ENCODE peak calls at places on chromosomes 6 and 20, in ten cellular contexts. B, Y, P, V, C, X, Q, W, F and K are unnamed samples.

GRCh38 chr6:91860951-91861350 is 1274.1 kb upstream of the MAP3K7 start:
- DNase-seq in B (no peak), Y (no peak), P (no peak), V (no peak), C (no peak), X (peak), Q (no peak), W (no peak), F (no peak), K (no peak)

GRCh38 chr20:33753763-33754162 is 22.0 kb downstream of the ZNF341 start:
- DNase-seq in B (no peak), Y (no peak), P (no peak), V (no peak), C (no peak), X (peak), Q (no peak), W (peak), F (no peak), K (no peak)

GRCh38 chr20:1894471-1894950 is 696 bp upstream of the SIRPA start:
- DNase-seq in B (peak), Y (no peak), P (peak), V (no peak), C (no peak), X (no peak), Q (no peak), W (no peak), F (peak), K (peak)

GRCh38 chr6:129893513-129894098 is 32.5 kb upstream of the TMEM244 start:
- DNase-seq in B (no peak), Y (peak), P (no peak), V (no peak), C (no peak), X (peak), Q (no peak), W (peak), F (peak), K (no peak)

GRCh38 chr6:165880721-165881120 is 217.7 kb upstream of the PDE10A start:
- DNase-seq in B (no peak), Y (no peak), P (no peak), V (no peak), C (peak), X (no peak), Q (no peak), W (no peak), F (no peak), K (no peak)

GRCh38 chr6:75196051-75196743 is 9.7 kb downstream of the COL12A1 start:
- DNase-seq in B (no peak), Y (no peak), P (no peak), V (no peak), C (no peak), X (peak), Q (no peak), W (peak), F (no peak), K (no peak)

GRCh38 chr6:48664850-48665249 is 553.9 kb upstream of the PTCHD4 start:
- DNase-seq in B (no peak), Y (no peak), P (no peak), V (no peak), C (no peak), X (no peak), Q (no peak), W (no peak), F (no peak), K (no peak)

GRCh38 chr6:89509719-89510339 is 76.9 kb downstream of the ANKRD6 start:
- DNase-seq in B (no peak), Y (no peak), P (no peak), V (no peak), C (no peak), X (peak), Q (peak), W (no peak), F (no peak), K (no peak)

GRCh38 chr6:125301435-125302391 is at the start of gene HDDC2:
- DNase-seq in B (peak), Y (peak), P (peak), V (peak), C (peak), X (peak), Q (peak), W (peak), F (peak), K (peak)

GRCh38 chr6:349491-349921 is 42.0 kb upstream of the IRF4 start:
- DNase-seq in B (no peak), Y (no peak), P (no peak), V (no peak), C (no peak), X (no peak), Q (no peak), W (no peak), F (no peak), K (no peak)

GRCh38 chr6:26534681-26535465 is 3.3 kb upstream of the HMGN4 start:
- DNase-seq in B (no peak), Y (peak), P (no peak), V (no peak), C (no peak), X (no peak), Q (peak), W (no peak), F (no peak), K (no peak)

GRCh38 chr20:49216991-49217578 is 2.1 kb upstream of the DDX27 start:
- DNase-seq in B (peak), Y (peak), P (peak), V (peak), C (peak), X (peak), Q (peak), W (peak), F (peak), K (peak)

GRCh38 chr20:23043376-23043775 is 6.1 kb downstream of the THBD start:
- DNase-seq in B (no peak), Y (peak), P (no peak), V (no peak), C (no peak), X (no peak), Q (no peak), W (no peak), F (no peak), K (no peak)

GRCh38 chr20:2700913-2701620 is 8.5 kb downstream of the EBF4 start:
- DNase-seq in B (no peak), Y (no peak), P (no peak), V (no peak), C (peak), X (no peak), Q (no peak), W (no peak), F (no peak), K (no peak)

DNA sequence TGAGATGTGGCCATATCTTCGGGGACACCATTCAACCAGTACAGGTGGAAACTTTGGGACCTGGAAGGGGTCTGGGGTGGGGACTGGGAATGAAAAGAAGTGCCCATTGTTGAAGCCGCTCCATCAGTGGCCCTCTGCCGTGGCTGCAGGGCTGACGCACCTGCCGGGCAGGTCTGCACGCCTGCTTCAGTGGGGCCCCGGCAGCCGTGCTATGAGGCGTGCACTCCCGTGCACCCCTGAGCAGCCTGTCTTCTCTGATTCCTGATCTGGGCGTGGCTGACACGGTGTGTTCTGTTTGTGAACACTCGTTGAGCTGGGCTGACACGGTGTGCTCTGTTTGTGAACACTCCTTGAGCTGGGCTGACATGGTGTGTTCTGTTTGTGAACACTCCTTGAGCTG is 155.9 kb downstream of the TAF4 start:
- DNase-seq in B (no peak), Y (no peak), P (peak), V (no peak), C (no peak), X (no peak), Q (no peak), W (no peak), F (no peak), K (no peak)
- TF ChIP-seq CTCF in B (no peak), Y (no peak), P (no peak), V (no peak), C (no peak), X (no peak), Q (no peak), W (no peak), F (no peak), K (no peak)

DNA sequence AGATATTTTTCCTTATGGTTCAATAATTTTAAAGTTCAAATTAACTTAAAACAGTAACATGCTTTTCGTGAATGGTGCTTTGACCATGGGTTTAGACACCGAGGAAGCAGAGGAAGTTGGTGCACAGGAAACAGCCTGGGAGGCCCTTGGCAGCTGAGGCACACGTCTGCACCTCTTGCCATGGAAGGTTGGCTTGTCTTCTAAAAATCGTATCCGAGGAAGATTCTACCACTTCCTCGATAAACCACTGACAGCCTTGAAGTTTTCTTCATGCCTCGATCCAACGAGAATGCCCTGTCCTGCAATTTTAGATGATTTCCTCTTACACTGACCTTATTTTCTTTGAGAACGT is 12.2 kb downstream of the DLL1 start:
- DNase-seq in B (no peak), Y (peak), P (peak), V (no peak), C (no peak), X (no peak), Q (no peak), W (no peak), F (no peak), K (no peak)
- TF ChIP-seq CTCF in B (no peak), Y (no peak), P (no peak), V (no peak), C (no peak), X (no peak), Q (no peak), W (no peak), F (no peak), K (no peak)

GRCh38 chr6:39189915-39190544 is 39.2 kb downstream of the KCNK5 start:
- DNase-seq in B (peak), Y (peak), P (no peak), V (peak), C (peak), X (peak), Q (peak), W (no peak), F (peak), K (no peak)
- TF ChIP-seq CTCF in B (peak), Y (peak), P (peak), V (peak), C (peak), X (peak), Q (peak), W (peak), F (peak), K (peak)

GRCh38 chr6:56709650-56710049 is 67.0 kb upstream of the DST start:
- DNase-seq in B (no peak), Y (no peak), P (no peak), V (no peak), C (no peak), X (no peak), Q (no peak), W (no peak), F (no peak), K (no peak)

GRCh38 chr6:56706981-56707726 is 64.5 kb upstream of the DST start:
- DNase-seq in B (no peak), Y (no peak), P (no peak), V (no peak), C (no peak), X (no peak), Q (no peak), W (no peak), F (no peak), K (no peak)

GRCh38 chr6:56713285-56713684 is 70.6 kb upstream of the DST start:
- DNase-seq in B (no peak), Y (no peak), P (no peak), V (peak), C (peak), X (peak), Q (peak), W (peak), F (no peak), K (no peak)

GRCh38 chr6:56710967-56711366 is 68.3 kb upstream of the DST start:
- DNase-seq in B (no peak), Y (no peak), P (no peak), V (no peak), C (no peak), X (no peak), Q (no peak), W (no peak), F (no peak), K (no peak)

DNA sequence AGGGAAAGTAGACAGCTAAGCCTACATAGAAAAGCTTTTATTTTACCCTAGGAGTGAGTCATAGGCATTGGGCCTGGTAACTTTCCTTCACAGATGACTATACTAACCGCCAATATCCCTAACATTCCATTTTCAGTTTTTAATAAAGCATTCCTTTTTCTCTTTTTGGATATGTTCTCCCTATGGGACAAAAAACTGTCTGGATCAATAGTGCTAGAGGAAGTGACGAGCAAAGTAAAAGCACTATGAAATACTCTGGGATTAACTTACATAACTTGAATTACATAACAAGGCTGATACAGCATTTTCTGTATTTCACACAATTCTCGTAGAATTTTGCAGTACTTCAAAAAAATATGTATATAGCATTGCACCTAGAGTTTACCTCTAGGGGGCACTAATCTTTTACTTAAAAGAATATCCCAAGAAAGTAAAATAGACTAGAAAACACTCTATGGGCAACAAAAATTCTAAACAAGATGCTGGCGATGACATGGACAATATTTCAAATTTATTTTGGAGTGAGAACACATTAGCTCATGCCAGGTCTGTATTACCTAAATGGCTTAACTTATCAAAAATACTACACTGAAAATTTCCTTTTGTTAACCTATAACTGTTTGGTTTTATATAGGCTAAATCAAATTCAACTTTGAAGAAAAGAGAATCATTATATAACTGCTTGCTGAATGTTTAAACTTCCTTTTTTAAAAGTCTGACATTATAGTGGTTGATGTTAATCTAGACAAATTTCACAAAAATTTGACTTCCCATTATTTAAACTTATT is 66.3 kb upstream of the DST start:
- DNase-seq in B (no peak), Y (peak), P (no peak), V (no peak), C (no peak), X (peak), Q (peak), W (peak), F (peak), K (no peak)
- TF ChIP-seq CTCF in B (peak), Y (peak), P (peak), V (peak), C (peak), X (peak), Q (peak), W (peak), F (peak), K (peak)

DNA sequence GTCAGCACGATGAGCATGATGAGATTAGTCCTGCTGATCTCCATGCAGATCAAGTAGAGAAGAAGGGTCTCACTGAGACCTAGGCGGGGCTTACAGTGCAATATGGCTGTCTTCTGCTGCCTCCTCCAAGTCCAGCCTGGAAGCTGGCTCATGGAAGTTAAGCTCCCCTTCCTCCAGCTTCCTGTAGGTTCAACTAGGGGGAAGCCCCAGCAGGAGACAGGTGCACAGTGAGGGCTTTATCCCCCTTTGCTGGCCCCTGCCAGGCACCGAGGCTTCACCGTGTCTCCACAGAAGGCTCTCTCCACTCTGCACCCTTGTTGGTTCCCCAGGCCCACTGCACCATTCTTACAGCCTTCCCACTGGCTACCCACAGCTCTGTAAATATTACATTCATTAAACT is 90.3 kb downstream of the SLC2A10 start:
- DNase-seq in B (no peak), Y (no peak), P (no peak), V (no peak), C (no peak), X (no peak), Q (no peak), W (no peak), F (no peak), K (no peak)
- TF ChIP-seq CTCF in B (no peak), Y (no peak), P (no peak), V (no peak), C (no peak), X (no peak), Q (no peak), W (no peak), F (no peak), K (no peak)

GRCh38 chr6:27893836-27894807 is 18.1 kb downstream of the OR2B2 start:
- DNase-seq in B (peak), Y (peak), P (peak), V (peak), C (peak), X (peak), Q (peak), W (peak), F (peak), K (peak)
- TF ChIP-seq CTCF in B (no peak), Y (no peak), P (no peak), V (no peak), C (no peak), X (no peak), Q (peak), W (no peak), F (no peak), K (no peak)

DNA sequence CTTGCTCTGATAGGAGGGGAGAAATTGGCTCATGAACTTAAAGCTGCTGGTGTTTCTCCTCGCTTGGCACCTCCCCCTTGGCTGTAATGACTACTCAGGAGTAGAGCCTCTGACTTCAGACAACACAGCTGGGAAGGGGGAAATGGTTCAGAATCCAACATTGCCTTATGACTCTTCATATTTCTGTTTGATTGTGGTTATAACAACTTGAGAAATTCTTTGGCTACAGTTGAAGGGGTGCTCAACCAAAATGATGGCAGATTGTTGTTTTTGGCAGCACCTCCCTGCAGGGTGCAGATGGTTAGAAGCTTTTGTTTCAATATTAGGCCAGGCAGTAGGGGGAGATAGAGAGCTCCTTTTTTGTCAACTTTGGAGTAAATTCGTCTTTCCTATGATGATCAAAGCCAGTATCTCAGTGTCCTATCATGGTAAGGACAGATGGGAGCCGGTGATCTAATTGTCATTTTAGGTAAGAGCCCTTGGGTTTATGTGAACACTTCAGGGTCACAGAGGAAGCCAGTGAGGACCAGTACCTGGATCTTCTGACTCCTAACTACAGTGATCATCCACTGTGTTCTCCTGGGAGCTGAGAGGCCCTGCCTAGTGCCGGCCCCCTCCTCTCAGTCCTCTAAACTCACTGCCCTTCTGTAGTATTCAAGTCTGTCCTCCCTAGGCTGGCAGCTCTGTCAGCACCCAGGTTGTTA is 39.9 kb downstream of the RPRD1B start:
- DNase-seq in B (no peak), Y (peak), P (no peak), V (peak), C (peak), X (peak), Q (peak), W (peak), F (peak), K (no peak)
- TF ChIP-seq CTCF in B (peak), Y (peak), P (peak), V (peak), C (peak), X (peak), Q (peak), W (peak), F (peak), K (peak)

GRCh38 chr20:57582029-57582378 is 21.1 kb downstream of the PCK1 start:
- DNase-seq in B (no peak), Y (no peak), P (no peak), V (no peak), C (no peak), X (no peak), Q (no peak), W (no peak), F (no peak), K (no peak)

GRCh38 chr20:57581202-57582028 is 20.5 kb downstream of the PCK1 start:
- DNase-seq in B (no peak), Y (no peak), P (peak), V (peak), C (no peak), X (no peak), Q (no peak), W (no peak), F (no peak), K (no peak)

GRCh38 chr20:57580478-57581201 is 19.7 kb downstream of the PCK1 start:
- DNase-seq in B (no peak), Y (no peak), P (no peak), V (no peak), C (no peak), X (no peak), Q (no peak), W (no peak), F (no peak), K (no peak)

GRCh38 chr20:57583289-57584257 is 22.7 kb downstream of the PCK1 start:
- DNase-seq in B (no peak), Y (no peak), P (no peak), V (no peak), C (no peak), X (no peak), Q (no peak), W (no peak), F (no peak), K (no peak)

DNA sequence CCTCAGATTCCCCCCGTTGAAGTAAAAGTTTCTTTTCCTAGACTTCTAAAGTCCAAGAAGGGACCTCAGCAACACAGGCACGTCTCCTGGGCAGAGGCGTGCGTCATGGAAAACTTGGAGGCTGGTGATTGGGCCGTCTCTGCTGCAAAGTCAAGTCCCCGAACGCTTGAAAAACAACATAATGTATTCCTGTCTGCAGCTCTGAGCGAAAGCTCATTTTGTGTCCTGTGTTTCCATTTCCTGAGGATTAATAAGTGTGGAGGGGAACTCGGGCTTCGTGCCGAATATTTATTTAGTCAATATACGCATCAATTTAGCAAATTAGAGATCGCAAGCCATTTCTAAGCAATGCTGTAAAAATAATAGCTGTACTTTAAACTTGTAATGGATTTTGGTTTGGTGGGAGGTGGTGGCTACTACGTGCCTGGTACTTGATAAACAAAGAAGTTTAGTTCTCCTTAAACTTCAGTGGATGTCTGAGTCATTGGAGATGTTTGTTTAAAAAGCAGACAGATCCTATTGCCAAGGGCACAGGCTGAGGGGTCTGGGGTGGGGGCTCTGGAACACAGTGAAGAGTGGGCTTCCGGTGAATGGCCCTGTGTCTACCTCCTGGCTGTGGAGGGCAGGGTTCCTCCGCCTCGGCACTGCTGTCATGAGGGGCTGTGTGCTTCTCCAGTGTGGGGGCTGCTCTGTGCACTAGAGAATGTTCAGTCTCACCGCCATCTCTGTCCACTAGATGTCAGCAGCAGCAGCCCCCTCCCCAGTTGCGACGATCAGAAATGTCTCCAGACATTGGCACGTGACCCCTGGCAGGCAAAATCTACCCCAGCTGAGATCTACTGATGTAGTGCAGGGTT is 21.8 kb downstream of the PCK1 start:
- DNase-seq in B (no peak), Y (peak), P (peak), V (peak), C (peak), X (peak), Q (peak), W (peak), F (no peak), K (no peak)
- TF ChIP-seq CTCF in B (peak), Y (peak), P (peak), V (no peak), C (no peak), X (peak), Q (peak), W (peak), F (peak), K (no peak)